ENCODE peak calls at places on chromosomes 6 and 20, in five cellular contexts. H, B, M, L and P are unnamed samples. For H3K4me1, the result is how much of the 10 kb centered on the place peaks cover.

GRCh38 chr6:4513561-4513960 is 262.6 kb upstream of the CDYL start:
- DNase-seq in L (no peak), B (no peak), M (no peak), H (no peak), P (no peak)

GRCh38 chr20:45153147-45153546 is 21.6 kb upstream of the PI3 start:
- DNase-seq in L (no peak), H (no peak), B (no peak), M (no peak), P (no peak)

GRCh38 chr6:28896505-28897392 is 27.0 kb downstream of the TRIM27 start:
- DNase-seq in M (peak), L (peak), B (peak), H (peak), P (peak)

GRCh38 chr6:162773996-162774395 is 46.2 kb downstream of the PACRG start:
- DNase-seq in L (peak), M (no peak), B (no peak), H (no peak), P (no peak)

GRCh38 chr6:170034294-170034693 is 256.6 kb downstream of the DLL1 start:
- DNase-seq in H (no peak), M (peak), L (peak), B (no peak), P (no peak)

GRCh38 chr6:43054206-43054943 is 724 bp upstream of the CUL7 start:
- DNase-seq in H (no peak), L (no peak), B (peak), M (no peak), P (no peak)

GRCh38 chr6:121617388-121617787 is 181.9 kb downstream of the GJA1 start:
- DNase-seq in H (no peak), M (no peak), B (no peak), L (no peak), P (no peak)

GRCh38 chr20:19775353-19776201 is 17.5 kb downstream of the RIN2 start:
- DNase-seq in L (no peak), B (peak), H (no peak), M (no peak), P (no peak)

GRCh38 chr20:61044499-61044898 is 207.6 kb upstream of the CDH4 start:
- DNase-seq in H (no peak), M (no peak), L (no peak), B (no peak), P (peak)

GRCh38 chr20:63860325-63861051 is 810 bp upstream of the ABHD16B start:
- DNase-seq in M (no peak), L (no peak), B (peak), H (no peak), P (no peak)

GRCh38 chr6:42532038-42532669 is 31.7 kb upstream of the UBR2 start:
- DNase-seq in B (peak), H (peak), M (peak), L (peak), P (peak)

DNA sequence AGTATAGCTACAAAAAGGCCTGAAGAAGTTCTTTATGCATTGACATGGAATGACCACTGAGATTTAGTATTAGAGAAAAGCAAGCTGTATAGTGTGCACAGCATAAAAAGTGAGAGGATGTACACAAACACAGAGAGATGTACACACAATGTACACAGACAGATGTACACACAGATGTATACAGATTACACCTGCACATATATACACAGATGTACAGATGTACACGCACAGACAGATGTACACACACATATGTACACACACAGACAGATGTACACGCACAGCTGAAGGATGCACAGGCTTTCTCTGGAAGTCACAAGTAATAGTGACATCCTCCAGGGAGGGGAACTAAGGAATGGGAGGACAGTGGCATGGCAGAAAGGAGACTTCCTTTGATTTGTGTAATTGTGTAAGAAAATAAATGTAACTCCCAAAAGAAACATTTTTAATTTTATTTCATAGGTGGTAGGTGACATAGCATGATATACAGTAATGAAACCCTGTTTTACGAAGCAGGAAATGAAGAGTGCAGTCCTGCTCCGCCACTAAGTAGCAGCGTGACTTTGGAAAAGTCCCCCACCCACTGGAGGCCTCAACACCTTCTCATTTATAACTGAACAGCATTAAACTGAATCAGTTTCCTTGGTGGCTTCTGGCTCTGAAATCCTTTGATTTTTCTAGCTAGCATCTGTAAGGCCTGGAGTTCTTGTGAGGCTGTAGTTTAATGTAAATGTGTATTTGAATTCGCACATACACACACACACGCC is 14.1 kb downstream of the NFATC2 start:
- DNase-seq in H (no peak), M (no peak), L (no peak), B (no peak), P (no peak)
- H3K4me1 ChIP-seq in H (under half), M (under half), L (under half), B (under half), P (under half)

DNA sequence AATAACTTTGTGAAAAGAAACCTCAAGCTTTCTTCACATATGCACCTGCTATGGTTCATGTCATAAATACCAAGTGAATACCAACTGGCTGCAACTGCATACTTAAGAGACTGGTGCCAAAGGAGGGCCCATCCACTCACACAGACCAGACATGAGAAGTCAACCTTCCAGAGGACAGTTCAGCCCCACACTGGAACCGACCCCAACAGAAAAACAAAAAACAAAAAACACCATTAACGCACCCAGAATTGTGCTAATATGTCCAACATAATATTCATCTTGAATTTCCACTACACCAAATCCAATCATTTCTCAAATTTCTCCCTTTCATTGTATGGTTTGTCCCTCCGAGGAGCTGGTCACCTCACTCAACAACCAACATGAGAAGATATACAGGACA is 42.8 kb downstream of the CHD6 start:
- DNase-seq in M (no peak), L (no peak), H (no peak), B (no peak), P (no peak)
- H3K4me1 ChIP-seq in M (under half), L (under half), H (under half), B (half or more), P (under half)

GRCh38 chr20:10863337-10864060 is 189.7 kb upstream of the JAG1 start:
- DNase-seq in B (no peak), H (peak), L (no peak), M (no peak), P (peak)

GRCh38 chr20:10864076-10864672 is 190.4 kb upstream of the JAG1 start:
- DNase-seq in B (peak), H (no peak), M (peak), L (no peak), P (peak)

GRCh38 chr20:10857362-10858070 is 183.7 kb upstream of the JAG1 start:
- DNase-seq in L (no peak), M (no peak), H (peak), B (no peak), P (no peak)

GRCh38 chr20:10861619-10862018 is 187.8 kb upstream of the JAG1 start:
- DNase-seq in L (no peak), H (no peak), M (no peak), B (no peak), P (no peak)

GRCh38 chr20:10861086-10861485 is 187.3 kb upstream of the JAG1 start:
- DNase-seq in M (no peak), B (no peak), L (no peak), H (peak), P (no peak)
- H3K4me1 ChIP-seq in M (under half), B (under half), L (under half), H (under half), P (under half)

GRCh38 chr6:150253489-150253888 is 110.6 kb downstream of the PPP1R14C start:
- DNase-seq in M (no peak), B (peak), H (no peak), L (no peak), P (no peak)

GRCh38 chr6:150255840-150256239 is 113.0 kb upstream of the IYD start:
- DNase-seq in M (no peak), H (no peak), B (no peak), L (no peak), P (no peak)

GRCh38 chr6:150258381-150258780 is 110.4 kb upstream of the IYD start:
- DNase-seq in B (no peak), L (no peak), M (no peak), H (no peak), P (no peak)

GRCh38 chr6:150254671-150255228 is 111.9 kb downstream of the PPP1R14C start:
- DNase-seq in H (peak), M (no peak), L (no peak), B (no peak), P (no peak)

GRCh38 chr6:150256618-150257272 is 112.1 kb upstream of the IYD start:
- DNase-seq in M (no peak), L (no peak), B (no peak), H (peak), P (no peak)
- H3K4me1 ChIP-seq in M (under half), L (under half), B (under half), H (under half), P (under half)

GRCh38 chr20:46398963-46399362 is 7.5 kb downstream of the ELMO2 start:
- DNase-seq in H (no peak), M (no peak), L (no peak), B (no peak), P (no peak)
- H3K4me1 ChIP-seq in H (under half), M (half or more), L (under half), B (half or more), P (under half)

GRCh38 chr20:50107086-50107645 is 5.8 kb downstream of the UBE2V1 start:
- DNase-seq in H (no peak), L (no peak), B (no peak), M (no peak), P (no peak)

GRCh38 chr20:50110141-50111047 is 2.6 kb downstream of the UBE2V1 start:
- DNase-seq in L (no peak), M (no peak), B (peak), H (no peak), P (no peak)

GRCh38 chr20:50107796-50108331 is 5.1 kb downstream of the UBE2V1 start:
- DNase-seq in L (no peak), H (no peak), B (no peak), M (no peak), P (no peak)

GRCh38 chr20:50111120-50111828 is 1.7 kb downstream of the UBE2V1 start:
- DNase-seq in M (no peak), L (peak), H (peak), B (no peak), P (no peak)

DNA sequence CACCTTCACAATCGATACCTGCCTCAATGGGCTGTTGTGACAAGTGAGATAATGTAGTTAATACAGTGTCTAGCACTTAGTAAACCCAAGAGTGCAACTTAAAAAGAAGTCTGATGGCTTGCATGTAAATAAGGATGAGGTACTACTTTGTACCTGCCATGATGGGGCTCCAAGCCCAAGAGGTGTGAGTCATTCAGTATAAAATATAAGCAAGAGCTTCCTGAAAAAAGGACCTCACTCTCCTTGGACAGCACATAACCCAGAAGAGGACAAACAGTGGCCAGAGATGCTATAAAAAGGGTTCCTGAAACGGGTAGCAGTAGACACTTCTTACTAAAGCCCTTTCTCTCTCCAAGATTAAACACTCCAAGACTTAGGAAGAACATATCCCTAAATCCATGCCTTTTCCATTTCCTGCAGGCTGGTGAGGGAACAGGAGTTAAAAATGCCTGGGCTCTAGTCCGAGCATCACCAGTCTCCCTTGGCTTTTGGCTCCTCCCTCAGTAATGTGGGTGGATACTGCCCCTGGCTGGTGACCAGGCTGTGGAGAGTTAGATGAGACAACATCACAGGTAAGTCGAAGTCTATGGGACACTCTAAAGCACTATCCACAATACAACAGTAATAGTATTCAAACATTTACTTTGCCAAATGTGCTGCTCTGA is 4.2 kb downstream of the UBE2V1 start:
- DNase-seq in H (no peak), L (no peak), M (no peak), B (peak), P (no peak)
- H3K4me1 ChIP-seq in H (under half), L (under half), M (under half), B (half or more), P (under half)

GRCh38 chr20:37278966-37279590 is 10.4 kb upstream of the MANBAL start:
- DNase-seq in M (no peak), H (no peak), B (no peak), L (no peak), P (no peak)
- H3K4me1 ChIP-seq in M (under half), H (under half), B (under half), L (under half), P (under half)

GRCh38 chr6:32181148-32181702 is 2.8 kb downstream of the AGER start:
- DNase-seq in L (no peak), M (no peak), B (no peak), H (no peak), P (no peak)
- H3K4me1 ChIP-seq in L (under half), M (under half), B (half or more), H (under half), P (under half)

DNA sequence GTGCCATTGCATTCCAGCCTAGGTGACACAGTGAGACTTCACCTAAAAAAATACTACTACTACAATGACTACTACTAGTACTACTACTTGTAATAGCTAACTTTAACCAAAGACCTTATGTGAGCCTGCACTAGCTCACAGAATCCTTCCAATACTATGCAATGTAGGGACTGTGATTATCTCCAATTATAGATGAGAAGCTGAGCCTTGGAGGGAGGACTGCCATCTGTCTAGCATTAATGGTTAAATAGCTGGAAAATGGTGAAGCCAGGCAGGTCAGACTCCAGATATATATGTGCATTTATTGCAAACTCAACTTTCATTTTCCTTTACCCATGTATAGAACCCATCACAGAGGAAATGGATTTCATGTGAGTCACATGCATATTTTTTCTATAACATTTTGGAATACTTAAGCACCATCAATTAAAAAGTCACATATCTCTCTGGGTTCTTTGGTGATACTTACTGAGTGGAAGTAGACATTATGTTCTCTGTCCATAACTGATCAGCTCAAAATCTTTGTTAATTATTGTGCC is 229.9 kb downstream of the BCAS1 start:
- DNase-seq in M (no peak), B (no peak), H (peak), L (no peak), P (no peak)
- H3K4me1 ChIP-seq in M (under half), B (under half), H (under half), L (under half), P (under half)